ENCODE peak calls at places on chromosomes 2 and 18, in ten cellular contexts. E, J, N, H, P, V, K, L, M and T are unnamed samples.

GRCh38 chr2:16120591-16120990 is 180.2 kb downstream of the MYCN start:
- DNase-seq in E (no peak), J (no peak), N (no peak), H (no peak), P (no peak), V (no peak), K (no peak), L (no peak), M (no peak), T (no peak)

GRCh38 chr2:85481818-85482777 is 56.9 kb upstream of the MAT2A start:
- DNase-seq in E (no peak), J (no peak), N (no peak), H (no peak), P (no peak), V (no peak), K (no peak), L (no peak), M (no peak), T (no peak)

GRCh38 chr2:127695491-127696472 is 5.5 kb upstream of the SFT2D3 start:
- DNase-seq in E (no peak), J (peak), N (peak), H (no peak), P (no peak), V (no peak), K (peak), L (peak), M (peak), T (no peak)

GRCh38 chr18:50560681-50561629 is 1.1 kb downstream of the MAPK4 start:
- DNase-seq in E (no peak), J (no peak), N (peak), H (no peak), P (no peak), V (no peak), K (no peak), L (no peak), M (peak), T (no peak)

GRCh38 chr2:220279372-220279771 is 651.9 kb downstream of the SLC4A3 start:
- DNase-seq in E (no peak), J (peak), N (no peak), H (peak), P (peak), V (no peak), K (no peak), L (no peak), M (no peak), T (peak)

GRCh38 chr2:20604401-20604911 is 46.4 kb downstream of the HS1BP3 start:
- DNase-seq in E (no peak), J (no peak), N (peak), H (no peak), P (no peak), V (no peak), K (no peak), L (no peak), M (no peak), T (no peak)

GRCh38 chr2:135850811-135851668 is 14.1 kb upstream of the LCT start:
- DNase-seq in E (no peak), J (peak), N (no peak), H (no peak), P (no peak), V (no peak), K (no peak), L (no peak), M (no peak), T (no peak)

GRCh38 chr2:112198780-112199179 is 56.1 kb downstream of the ZC3H8 start:
- DNase-seq in E (no peak), J (no peak), N (no peak), H (peak), P (peak), V (no peak), K (no peak), L (no peak), M (no peak), T (no peak)

GRCh38 chr18:13614701-13615288 is 111.6 kb downstream of the FAM210A start:
- DNase-seq in E (no peak), J (no peak), N (no peak), H (no peak), P (no peak), V (no peak), K (no peak), L (no peak), M (no peak), T (no peak)

GRCh38 chr2:110116033-110116710 is 550 bp upstream of the MALL start:
- DNase-seq in E (no peak), J (peak), N (no peak), H (no peak), P (no peak), V (no peak), K (no peak), L (peak), M (peak), T (no peak)

GRCh38 chr2:234468503-234468902 is 28.4 kb downstream of the ARL4C start:
- DNase-seq in E (no peak), J (no peak), N (no peak), H (no peak), P (no peak), V (no peak), K (no peak), L (no peak), M (no peak), T (peak)

GRCh38 chr2:35184471-35184870 is 1171.1 kb upstream of the CRIM1 start:
- DNase-seq in E (no peak), J (no peak), N (no peak), H (no peak), P (no peak), V (no peak), K (no peak), L (no peak), M (no peak), T (no peak)

GRCh38 chr18:77032121-77032758 is 100.3 kb downstream of the MBP start:
- DNase-seq in E (no peak), J (no peak), N (no peak), H (no peak), P (no peak), V (no peak), K (no peak), L (no peak), M (no peak), T (no peak)

GRCh38 chr2:107025869-107026380 is 140.0 kb upstream of the ST6GAL2 start:
- DNase-seq in E (no peak), J (peak), N (no peak), H (peak), P (peak), V (no peak), K (no peak), L (no peak), M (no peak), T (peak)

GRCh38 chr2:37459095-37459981 is 114.9 kb downstream of the QPCT start:
- DNase-seq in E (no peak), J (peak), N (no peak), H (no peak), P (peak), V (no peak), K (no peak), L (no peak), M (no peak), T (no peak)

GRCh38 chr2:168466190-168466737 is 10.2 kb downstream of the CERS6 start:
- DNase-seq in E (no peak), J (no peak), N (no peak), H (no peak), P (no peak), V (no peak), K (no peak), L (no peak), M (no peak), T (no peak)

GRCh38 chr18:46250084-46250811 is 146.1 kb downstream of the HAUS1 start:
- DNase-seq in E (no peak), J (peak), N (no peak), H (peak), P (peak), V (peak), K (peak), L (peak), M (no peak), T (peak)

GRCh38 chr2:105803337-105803736 is 58.6 kb downstream of the NCK2 start:
- DNase-seq in E (no peak), J (no peak), N (no peak), H (no peak), P (no peak), V (no peak), K (no peak), L (no peak), M (no peak), T (no peak)

GRCh38 chr2:112714836-112715631 is 5.8 kb upstream of the NT5DC4 start:
- DNase-seq in E (no peak), J (peak), N (no peak), H (no peak), P (no peak), V (no peak), K (no peak), L (no peak), M (no peak), T (no peak)

GRCh38 chr18:44181951-44182350 is 498.7 kb upstream of the SETBP1 start:
- DNase-seq in E (no peak), J (no peak), N (no peak), H (no peak), P (no peak), V (no peak), K (no peak), L (no peak), M (no peak), T (no peak)

GRCh38 chr2:27724905-27725693 is 46.4 kb upstream of the MRPL33 start:
- DNase-seq in E (no peak), J (peak), N (no peak), H (no peak), P (no peak), V (no peak), K (no peak), L (no peak), M (no peak), T (no peak)